ENCODE peak calls at places on chromosome 14, in seven cellular contexts. K is KBM-7, E is substantia nigra, F is endothelial cell, U is pons, R is ovary, Z is AG09319. A is an unnamed sample.

GRCh38 chr14:51006781-51007211 is 62.5 kb upstream of the PYGL start:
- DNase-seq in R (no peak), F (no peak), E (peak; percentile 41), K (no peak), U (peak; percentile 89), Z (peak; percentile 63), A (no peak)

GRCh38 chr14:68547305-68548193 is 245.3 kb downstream of the ZFP36L1 start:
- DNase-seq in U (no peak), F (no peak), E (no peak), R (peak; percentile 56), Z (peak; percentile 34), K (no peak), A (peak; percentile 31)

GRCh38 chr14:76958975-76959710 is 69.4 kb downstream of the IRF2BPL start:
- DNase-seq in U (no peak), R (no peak), E (no peak), F (no peak), Z (no peak), K (peak; percentile 24), A (no peak)

GRCh38 chr14:54481695-54482094 is 7.1 kb downstream of the GMFB start:
- DNase-seq in E (no peak), Z (no peak), F (no peak), R (no peak), K (no peak), U (no peak), A (no peak)

GRCh38 chr14:31937730-31938346 is 139.3 kb upstream of the ARHGAP5 start:
- DNase-seq in E (peak; percentile 29), R (no peak), U (peak; percentile 85), F (no peak), Z (peak; percentile 19), K (no peak), A (no peak)

GRCh38 chr14:68255697-68256178 is 436.2 kb downstream of the RAD51B start:
- DNase-seq in E (no peak), K (no peak), F (no peak), Z (peak; percentile 80), U (no peak), R (no peak), A (no peak)

GRCh38 chr14:22841311-22841710 is 4.9 kb downstream of the MMP14 start:
- DNase-seq in F (no peak), Z (no peak), U (no peak), K (no peak), E (no peak), R (no peak), A (no peak)

GRCh38 chr14:49670475-49670874 is 17.5 kb downstream of the POLE2 start:
- DNase-seq in K (no peak), E (no peak), U (no peak), F (no peak), Z (no peak), R (no peak), A (no peak)

GRCh38 chr14:69008411-69008810 is 29.3 kb upstream of the ACTN1 start:
- DNase-seq in Z (no peak), F (no peak), K (no peak), U (no peak), E (no peak), R (no peak), A (peak; percentile 39)

GRCh38 chr14:21924479-21924878 is 250.9 kb upstream of the OR4E1 start:
- DNase-seq in K (peak; percentile 24), U (no peak), Z (no peak), E (no peak), R (no peak), F (no peak), A (no peak)